ENCODE peak calls at places on chromosomes 1 and 21, in five cellular contexts. J is neuronal stem cell, M is IMR-90, V is mesenchymal stem cell, A is trophoblast cell. I is an unnamed sample.

GRCh38 chr1:201487742-201488141 is 18.8 kb upstream of the PHLDA3 start:
- DNase-seq in M (no peak), J (no peak), V (no peak), A (no peak), I (no peak)

GRCh38 chr1:50271968-50272578 is 151.2 kb downstream of the DMRTA2 start:
- DNase-seq in J (peak), M (no peak), A (no peak), V (no peak), I (peak)

GRCh38 chr1:77673716-77674355 is 8.6 kb downstream of the ZZZ3 start:
- DNase-seq in M (peak), J (no peak), A (no peak), V (no peak), I (no peak)

GRCh38 chr1:222543817-222544216 is 4.1 kb downstream of the HHIPL2 start:
- DNase-seq in A (peak), M (no peak), J (no peak), V (no peak), I (peak)

GRCh38 chr1:162391790-162392563 is 10.4 kb downstream of the C1orf226 start:
- DNase-seq in V (peak), J (peak), M (peak), A (no peak), I (no peak)

GRCh38 chr21:45330075-45330781 is 42.5 kb upstream of the POFUT2 start:
- DNase-seq in V (peak), A (no peak), M (peak), J (no peak), I (peak)

GRCh38 chr1:33655496-33655895 is 183.1 kb downstream of the ZSCAN20 start:
- DNase-seq in J (no peak), M (no peak), V (no peak), A (no peak), I (no peak)

GRCh38 chr21:25496825-25497482 is 110.3 kb downstream of the MRPL39 start:
- DNase-seq in A (no peak), V (no peak), J (no peak), M (peak), I (no peak)

GRCh38 chr1:208142632-208143390 is 101.4 kb downstream of the PLXNA2 start:
- DNase-seq in V (no peak), M (no peak), J (no peak), A (no peak), I (no peak)

GRCh38 chr1:119045091-119045746 is 57.1 kb upstream of the TBX15 start:
- DNase-seq in M (no peak), V (no peak), A (no peak), J (no peak), I (no peak)

GRCh38 chr1:202861420-202862121 is 27.4 kb downstream of the RABIF start:
- DNase-seq in V (peak), J (peak), A (peak), M (peak), I (peak)

GRCh38 chr1:15128520-15129313 is 24.8 kb upstream of the TMEM51 start:
- DNase-seq in M (peak), J (peak), A (peak), V (peak), I (peak)

GRCh38 chr1:98051065-98051675 is 130.3 kb upstream of the DPYD start:
- DNase-seq in V (peak), M (peak), J (peak), A (peak), I (peak)

GRCh38 chr1:111750856-111751255 is 4.8 kb upstream of the DDX20 start:
- DNase-seq in J (no peak), M (no peak), V (no peak), A (no peak), I (no peak)

GRCh38 chr1:10938741-10939417 is 73.6 kb upstream of the TARDBP start:
- DNase-seq in A (no peak), M (no peak), J (no peak), V (no peak), I (no peak)

GRCh38 chr1:223748773-223749733 is 36.7 kb downstream of the CAPN2 start:
- DNase-seq in M (peak), V (peak), A (peak), J (peak), I (peak)
- H2AFZ ChIP-seq in M (peak), V (peak), A (peak), J (no peak), I (no peak)

DNA sequence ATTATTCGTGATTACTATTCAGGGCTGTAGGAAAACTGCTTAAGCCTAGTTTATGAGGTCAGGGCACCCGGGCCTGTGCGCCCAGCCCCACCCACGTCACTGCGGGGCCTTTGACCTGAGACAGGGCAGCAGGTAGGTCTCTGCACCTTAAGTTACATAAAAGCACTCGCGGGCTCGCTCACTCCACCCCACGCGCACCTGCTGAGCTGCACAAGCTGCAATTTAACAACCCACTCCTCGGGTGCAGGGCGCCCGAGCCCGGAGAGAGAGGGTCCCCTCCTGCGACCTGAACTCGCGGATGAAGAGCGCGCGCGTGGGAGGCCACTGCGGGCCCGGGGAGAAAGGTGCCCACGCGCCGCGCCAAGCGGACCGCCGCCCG is 473 bp downstream of the ICMT start:
- DNase-seq in J (no peak), A (peak), M (no peak), V (no peak), I (no peak)
- H4K8ac ChIP-seq in J (no peak), A (peak), M (peak), V (peak), I (no peak)

GRCh38 chr1:205977348-205978014 is 25.7 kb downstream of the RAB7B start:
- DNase-seq in M (peak), A (peak), J (peak), V (peak), I (peak)
- H2AFZ ChIP-seq in M (no peak), A (no peak), J (peak), V (no peak), I (no peak)

DNA sequence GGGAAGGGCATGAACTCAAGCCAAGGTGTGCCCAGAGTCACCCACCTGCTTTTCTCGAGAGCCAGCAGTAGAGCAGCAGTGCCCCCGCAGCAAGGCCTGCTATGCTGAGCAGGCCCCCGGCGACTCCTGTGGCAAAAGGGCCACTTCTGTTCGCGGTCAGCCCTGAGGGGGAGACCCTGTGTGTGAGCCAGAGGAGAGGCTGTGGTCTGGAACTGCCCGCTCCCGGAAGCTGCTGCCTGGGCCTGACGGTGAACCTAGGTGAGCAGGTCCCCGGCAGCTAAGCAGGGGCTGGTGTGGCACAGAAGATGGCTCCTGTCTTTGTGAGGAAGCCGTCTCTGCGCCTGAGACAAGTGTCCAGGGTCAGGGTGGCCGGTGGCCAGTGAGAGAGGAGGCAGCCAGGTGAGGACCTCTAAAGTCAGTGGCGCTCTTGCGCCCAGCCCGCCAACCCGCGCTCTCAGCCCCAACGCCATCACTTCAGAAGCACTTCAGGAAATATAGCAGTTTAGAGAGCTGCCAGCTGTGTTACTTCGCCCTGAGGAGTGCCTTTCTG is 31.9 kb downstream of the FCRL5 start:
- DNase-seq in M (no peak), V (no peak), A (no peak), J (no peak), I (no peak)
- H4K8ac ChIP-seq in M (no peak), V (no peak), A (no peak), J (no peak), I (no peak)

DNA sequence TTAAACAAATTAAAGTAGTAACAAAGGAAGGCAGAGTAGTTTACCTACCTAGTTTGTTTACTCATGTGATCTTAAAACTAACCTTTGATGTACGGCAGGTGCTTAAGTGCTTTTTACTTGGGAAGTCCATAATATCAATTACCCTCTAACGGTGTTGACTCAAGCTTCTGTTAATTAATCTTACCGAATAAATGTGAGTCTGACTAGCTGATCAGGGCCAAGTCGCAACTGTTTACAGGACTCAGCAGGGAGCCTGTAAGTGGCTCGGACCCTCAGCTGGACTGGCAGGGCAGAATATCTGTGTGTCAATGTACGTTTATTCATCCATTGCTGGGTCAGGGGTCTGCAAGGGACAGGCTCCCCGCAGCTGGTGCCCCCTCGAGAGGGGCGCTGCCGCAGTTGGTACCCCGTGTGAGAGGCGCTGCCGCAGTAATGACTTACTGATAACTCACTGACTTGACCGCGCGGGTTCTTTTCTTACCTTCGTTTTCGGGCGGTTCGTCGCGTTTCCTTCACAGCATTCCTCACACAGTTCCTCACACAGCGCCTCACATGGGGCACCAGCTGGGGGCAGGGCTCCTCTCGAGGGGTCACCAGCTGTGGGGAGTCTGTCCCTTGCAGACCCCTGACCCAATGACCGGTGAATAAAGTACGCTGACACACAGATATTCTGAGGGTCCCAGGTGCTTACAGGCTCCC is 2.9 kb downstream of the FMO1 start:
- DNase-seq in J (peak), V (peak), A (peak), M (peak), I (peak)
- H2AFZ ChIP-seq in J (peak), V (peak), A (peak), M (peak), I (no peak)

DNA sequence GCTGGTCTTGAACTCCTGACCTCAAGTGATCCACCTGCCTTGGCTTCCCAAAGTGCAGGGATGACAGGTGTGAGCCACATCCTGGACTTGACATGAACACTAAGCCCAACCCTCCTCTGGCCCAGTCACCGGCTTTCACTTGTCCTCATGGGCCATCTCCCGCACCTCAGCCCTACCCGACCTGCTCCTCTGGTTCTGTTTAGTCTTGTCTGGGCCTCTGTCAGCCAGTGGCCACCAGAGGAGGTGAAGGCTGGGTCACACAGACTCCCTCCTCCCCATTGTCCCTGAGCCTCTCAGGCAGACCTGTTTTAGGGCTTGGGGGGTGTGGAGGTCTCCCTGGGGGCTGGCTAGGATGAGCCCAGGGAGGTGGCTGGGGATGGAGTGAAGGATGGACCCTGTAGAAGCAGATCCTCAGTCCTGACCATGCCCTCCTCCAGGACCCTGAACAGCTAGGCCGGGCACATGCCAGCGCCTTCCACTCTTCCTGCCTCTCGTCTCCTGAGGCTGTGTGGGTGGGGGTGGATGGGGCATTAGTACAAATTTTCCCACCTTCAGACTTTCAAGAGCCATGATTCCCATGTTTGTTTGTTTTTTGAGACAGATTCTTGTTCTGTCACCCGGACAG is 26.1 kb upstream of the UMODL1 start:
- DNase-seq in A (no peak), J (no peak), V (no peak), M (no peak), I (no peak)
- H4K8ac ChIP-seq in A (no peak), J (no peak), V (peak), M (no peak), I (no peak)